ENCODE peak calls at places on chromosome 17, in seven cellular contexts. Z, X, I, O, W, L and R are unnamed samples. For H3K4me1, the result is how much of the 10 kb centered on the place peaks cover.

GRCh38 chr17:4110152-4110551 is 32.7 kb downstream of the ZZEF1 start:
- DNase-seq in Z (no peak), X (no peak), I (no peak), O (no peak), W (no peak), L (no peak), R (no peak)

GRCh38 chr17:73835605-73836004 is 191.4 kb upstream of the SDK2 start:
- DNase-seq in Z (no peak), X (no peak), I (no peak), O (no peak), W (no peak), L (no peak), R (no peak)

GRCh38 chr17:33964344-33964979 is 290.6 kb upstream of the CCL2 start:
- DNase-seq in Z (no peak), X (no peak), I (no peak), O (peak), W (peak), L (no peak), R (no peak)

GRCh38 chr17:58728831-58729230 is 26.8 kb upstream of the PPM1E start:
- DNase-seq in Z (no peak), X (no peak), I (peak), O (no peak), W (no peak), L (no peak), R (no peak)

GRCh38 chr17:15351925-15352324 is 10.5 kb upstream of the TEKT3 start:
- DNase-seq in Z (no peak), X (peak), I (no peak), O (no peak), W (peak), L (no peak), R (no peak)

GRCh38 chr17:73205326-73205980 is 12.6 kb downstream of the COG1 start:
- DNase-seq in Z (no peak), X (no peak), I (no peak), O (no peak), W (no peak), L (no peak), R (no peak)

GRCh38 chr17:41060052-41060604 is at the start of gene KRTAP2-3:
- DNase-seq in Z (no peak), X (no peak), I (no peak), O (no peak), W (no peak), L (no peak), R (peak)

GRCh38 chr17:7479389-7480192 is at the start of gene ZBTB4:
- DNase-seq in Z (peak), X (peak), I (peak), O (peak), W (peak), L (peak), R (peak)

GRCh38 chr17:12318614-12319266 is 298.1 kb downstream of the MAP2K4 start:
- DNase-seq in Z (no peak), X (no peak), I (no peak), O (no peak), W (no peak), L (no peak), R (no peak)

GRCh38 chr17:17898673-17899072 is 61.9 kb upstream of the SREBF1 start:
- DNase-seq in Z (no peak), X (no peak), I (no peak), O (no peak), W (no peak), L (no peak), R (no peak)

GRCh38 chr17:27259356-27259755 is 34.6 kb upstream of the WSB1 start:
- DNase-seq in Z (no peak), X (no peak), I (no peak), O (no peak), W (no peak), L (no peak), R (peak)

GRCh38 chr17:37713624-37714023 is 31.2 kb downstream of the HNF1B start:
- DNase-seq in Z (no peak), X (peak), I (no peak), O (no peak), W (no peak), L (no peak), R (no peak)

GRCh38 chr17:30415491-30415890 is 36.8 kb downstream of the CPD start:
- DNase-seq in Z (no peak), X (no peak), I (no peak), O (no peak), W (no peak), L (no peak), R (no peak)

GRCh38 chr17:32813021-32813420 is 63.9 kb downstream of the MYO1D start:
- DNase-seq in Z (no peak), X (no peak), I (no peak), O (no peak), W (no peak), L (no peak), R (no peak)

GRCh38 chr17:8870406-8871040 is 3.0 kb upstream of the PIK3R6 start:
- DNase-seq in Z (no peak), X (no peak), I (no peak), O (peak), W (no peak), L (no peak), R (no peak)

GRCh38 chr17:65453204-65453931 is 108.1 kb downstream of the AXIN2 start:
- DNase-seq in Z (no peak), X (no peak), I (no peak), O (no peak), W (no peak), L (no peak), R (no peak)

GRCh38 chr17:64343071-64343774 is 47.4 kb downstream of the PECAM1 start:
- DNase-seq in Z (no peak), X (no peak), I (no peak), O (no peak), W (no peak), L (no peak), R (no peak)

GRCh38 chr17:19487009-19487600 is 46.5 kb upstream of the SLC47A1 start:
- DNase-seq in Z (no peak), X (peak), I (no peak), O (no peak), W (no peak), L (no peak), R (peak)

GRCh38 chr17:63550816-63551639 is 751 bp downstream of the DCAF7 start:
- DNase-seq in Z (no peak), X (no peak), I (peak), O (peak), W (peak), L (no peak), R (peak)

GRCh38 chr17:9676742-9677387 is 31.5 kb downstream of the USP43 start:
- DNase-seq in Z (no peak), X (no peak), I (no peak), O (no peak), W (no peak), L (no peak), R (no peak)

GRCh38 chr17:31559647-31560501 is 168.4 kb downstream of the RAB11FIP4 start:
- DNase-seq in Z (peak), X (no peak), I (no peak), O (no peak), W (peak), L (no peak), R (no peak)

GRCh38 chr17:19286751-19287341 is 49.7 kb downstream of the EPN2 start:
- DNase-seq in Z (no peak), X (no peak), I (no peak), O (no peak), W (no peak), L (no peak), R (no peak)

GRCh38 chr17:48294193-48294909 is 135.7 kb downstream of the SKAP1 start:
- DNase-seq in Z (no peak), X (no peak), I (no peak), O (no peak), W (no peak), L (no peak), R (no peak)

GRCh38 chr17:17900615-17901520 is 64.1 kb upstream of the SREBF1 start:
- DNase-seq in Z (peak), X (peak), I (peak), O (no peak), W (peak), L (no peak), R (peak)

GRCh38 chr17:50947844-50948514 is 81.8 kb upstream of the TOB1 start:
- DNase-seq in Z (peak), X (peak), I (no peak), O (no peak), W (no peak), L (no peak), R (peak)

GRCh38 chr17:34370997-34371395 is 8.0 kb upstream of the CCL1 start:
- DNase-seq in Z (no peak), X (no peak), I (no peak), O (peak), W (peak), L (no peak), R (no peak)

GRCh38 chr17:64554028-64554637 is 47.4 kb downstream of the CEP95 start:
- DNase-seq in Z (no peak), X (no peak), I (no peak), O (no peak), W (no peak), L (no peak), R (no peak)

GRCh38 chr17:63956296-63956920 is 16.3 kb downstream of the SCN4A start:
- DNase-seq in Z (no peak), X (no peak), I (no peak), O (no peak), W (no peak), L (no peak), R (no peak)

GRCh38 chr17:48259710-48260291 is 152.2 kb downstream of the SNX11 start:
- DNase-seq in Z (no peak), X (no peak), I (peak), O (no peak), W (peak), L (no peak), R (peak)

GRCh38 chr17:39174907-39175694 is 9.1 kb upstream of the ARL5C start:
- DNase-seq in Z (peak), X (peak), I (peak), O (peak), W (peak), L (peak), R (peak)
- H3K4me1 ChIP-seq in Z (under half), X (under half), I (under half), O (under half), W (under half), L (under half), R (under half)

GRCh38 chr17:68292689-68293040 is 1.4 kb downstream of the ARSG start:
- DNase-seq in Z (no peak), X (no peak), I (no peak), O (no peak), W (no peak), L (no peak), R (no peak)
- H3K27ac ChIP-seq in Z (no peak), X (no peak), I (no peak), O (no peak), W (no peak), L (peak), R (no peak)

GRCh38 chr17:2863204-2863603 is 67.0 kb downstream of the RAP1GAP2 start:
- DNase-seq in Z (no peak), X (no peak), I (no peak), O (no peak), W (no peak), L (no peak), R (no peak)
- H3K4me1 ChIP-seq in Z (under half), X (under half), I (under half), O (under half), W (under half), L (under half), R (under half)

GRCh38 chr17:78114831-78115723 is 13.5 kb downstream of the TMC6 start:
- DNase-seq in Z (no peak), X (no peak), I (no peak), O (no peak), W (no peak), L (no peak), R (no peak)
- H3K27ac ChIP-seq in Z (peak), X (no peak), I (no peak), O (no peak), W (no peak), L (no peak), R (no peak)

GRCh38 chr17:43917348-43918025 is 10.2 kb upstream of the MPP2 start:
- DNase-seq in Z (peak), X (no peak), I (no peak), O (peak), W (peak), L (peak), R (no peak)
- H3K4me1 ChIP-seq in Z (under half), X (under half), I (under half), O (under half), W (under half), L (under half), R (under half)

DNA sequence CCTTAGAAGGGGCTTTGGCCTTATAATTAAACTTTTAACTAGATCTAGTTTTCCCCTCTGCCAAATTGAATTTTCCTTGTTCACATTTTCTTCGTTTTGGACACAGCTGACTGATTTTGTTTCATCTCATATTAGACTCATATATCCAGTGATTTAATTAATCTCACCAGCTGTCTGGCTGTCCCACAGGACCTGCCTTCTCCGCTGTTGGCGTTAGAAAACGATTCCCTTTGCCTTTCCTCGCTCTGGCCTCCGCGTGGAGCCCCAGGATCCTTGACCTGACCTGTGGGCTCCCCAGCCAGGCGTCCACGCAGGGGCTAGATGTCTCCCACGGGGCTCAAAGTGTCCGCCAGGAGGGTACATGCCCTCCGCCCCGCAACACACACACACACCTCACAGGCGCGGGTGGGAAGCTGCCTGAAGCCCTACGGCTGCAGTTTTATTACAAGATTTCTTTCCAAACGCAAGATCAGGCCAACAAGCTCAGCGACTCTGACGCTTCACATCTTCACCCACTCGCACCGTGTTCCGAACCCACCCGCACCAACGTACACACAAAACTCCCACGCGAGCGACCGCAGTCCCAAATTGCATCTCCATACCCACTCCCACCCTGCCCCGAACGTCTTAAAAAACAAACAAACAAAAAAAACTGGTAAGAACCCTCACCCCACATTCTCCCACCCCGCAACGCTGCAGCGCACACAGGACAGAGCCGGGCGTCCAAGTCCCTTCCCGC is 1.1 kb downstream of the RPRML start:
- DNase-seq in Z (no peak), X (no peak), I (no peak), O (no peak), W (no peak), L (no peak), R (no peak)
- H3K27ac ChIP-seq in Z (no peak), X (no peak), I (no peak), O (no peak), W (no peak), L (no peak), R (peak)

GRCh38 chr17:36188891-36189306 is 7.7 kb downstream of the CCL3L1 start:
- DNase-seq in Z (no peak), X (no peak), I (no peak), O (no peak), W (no peak), L (peak), R (no peak)

GRCh38 chr17:36185416-36185815 is 9.0 kb upstream of the TBC1D3B start:
- DNase-seq in Z (no peak), X (no peak), I (no peak), O (no peak), W (no peak), L (no peak), R (no peak)

GRCh38 chr17:36182176-36183000 is 6.0 kb upstream of the TBC1D3B start:
- DNase-seq in Z (peak), X (no peak), I (no peak), O (peak), W (peak), L (no peak), R (no peak)

GRCh38 chr17:36183811-36184765 is 7.7 kb upstream of the TBC1D3B start:
- DNase-seq in Z (no peak), X (no peak), I (no peak), O (no peak), W (no peak), L (no peak), R (no peak)

GRCh38 chr17:36183001-36183810 is 6.8 kb upstream of the TBC1D3B start:
- DNase-seq in Z (peak), X (peak), I (peak), O (peak), W (peak), L (no peak), R (no peak)
- H3K4me1 ChIP-seq in Z (under half), X (under half), I (under half), O (under half), W (under half), L (under half), R (under half)

GRCh38 chr17:77476498-77476897 is 335.7 kb downstream of the SEC14L1 start:
- DNase-seq in Z (no peak), X (no peak), I (no peak), O (no peak), W (no peak), L (no peak), R (no peak)

GRCh38 chr17:77475012-77475976 is 334.5 kb downstream of the SEC14L1 start:
- DNase-seq in Z (peak), X (no peak), I (no peak), O (no peak), W (peak), L (peak), R (no peak)

GRCh38 chr17:77474292-77474988 is 333.7 kb downstream of the SEC14L1 start:
- DNase-seq in Z (peak), X (peak), I (peak), O (no peak), W (no peak), L (no peak), R (no peak)

GRCh38 chr17:77476920-77477805 is 336.4 kb downstream of the SEC14L1 start:
- DNase-seq in Z (peak), X (peak), I (peak), O (no peak), W (peak), L (no peak), R (no peak)

GRCh38 chr17:77476006-77476405 is 335.2 kb downstream of the SEC14L1 start:
- DNase-seq in Z (peak), X (no peak), I (no peak), O (no peak), W (no peak), L (no peak), R (no peak)
- H3K27ac ChIP-seq in Z (no peak), X (peak), I (peak), O (no peak), W (peak), L (no peak), R (no peak)

GRCh38 chr17:81809556-81809998 is 5.6 kb downstream of the GCGR start:
- DNase-seq in Z (no peak), X (no peak), I (no peak), O (no peak), W (no peak), L (no peak), R (no peak)
- H3K4me1 ChIP-seq in Z (under half), X (under half), I (under half), O (under half), W (under half), L (under half), R (under half)